ENCODE peak calls at places on chromosomes 7 and 10, in five cellular contexts. P is neuronal stem cell, S is mesenchymal stem cell, R is H1, C is trophoblast cell. V is an unnamed sample.

GRCh38 chr7:159105845-159106614 is 38.6 kb downstream of the VIPR2 start:
- DNase-seq in P (peak), S (no peak), R (no peak), C (no peak), V (peak)

GRCh38 chr10:122021828-122022227 is 32.9 kb downstream of the TACC2 start:
- DNase-seq in P (no peak), S (no peak), R (no peak), C (no peak), V (no peak)

GRCh38 chr7:48130658-48131108 is 40.6 kb upstream of the ABCA13 start:
- DNase-seq in P (no peak), S (no peak), R (no peak), C (no peak), V (no peak)

GRCh38 chr10:78948616-78949015 is 120.2 kb upstream of the ZMIZ1 start:
- DNase-seq in P (no peak), S (no peak), R (no peak), C (no peak), V (no peak)

GRCh38 chr10:111756541-111757061 is 427.0 kb downstream of the GPAM start:
- DNase-seq in P (peak), S (peak), R (peak), C (peak), V (peak)

GRCh38 chr7:34156336-34156735 is 251.0 kb downstream of the BMPER start:
- DNase-seq in P (no peak), S (peak), R (no peak), C (no peak), V (no peak)

GRCh38 chr7:106841896-106842390 is 23.1 kb upstream of the PIK3CG start:
- DNase-seq in P (no peak), S (no peak), R (no peak), C (no peak), V (no peak)

GRCh38 chr7:41885078-41885477 is 182.2 kb upstream of the INHBA start:
- DNase-seq in P (no peak), S (peak), R (no peak), C (no peak), V (no peak)

GRCh38 chr7:135964254-135964653 is 12.9 kb downstream of the MTPN start:
- DNase-seq in P (no peak), S (no peak), R (no peak), C (no peak), V (no peak)

GRCh38 chr10:84200537-84201243 is 6.4 kb downstream of the CDHR1 start:
- DNase-seq in P (no peak), S (no peak), R (no peak), C (no peak), V (no peak)

GRCh38 chr7:157845203-157845810 is 508.5 kb downstream of the DNAJB6 start:
- DNase-seq in P (no peak), S (no peak), R (no peak), C (no peak), V (no peak)

GRCh38 chr7:122637799-122638198 is 61.1 kb downstream of the RNF133 start:
- DNase-seq in P (no peak), S (no peak), R (no peak), C (no peak), V (no peak)

GRCh38 chr10:3531097-3531645 is 253.8 kb downstream of the KLF6 start:
- DNase-seq in P (no peak), S (no peak), R (no peak), C (no peak), V (no peak)

GRCh38 chr7:37928878-37929277 is 8.4 kb downstream of the EPDR1 start:
- DNase-seq in P (no peak), S (no peak), R (no peak), C (no peak), V (no peak)

GRCh38 chr7:38215115-38215514 is 37.1 kb downstream of the STARD3NL start:
- DNase-seq in P (no peak), S (no peak), R (no peak), C (no peak), V (no peak)

GRCh38 chr7:5546626-5547025 is 123.0 kb upstream of the TNRC18 start:
- DNase-seq in P (no peak), S (no peak), R (no peak), C (no peak), V (no peak)

GRCh38 chr7:30411173-30411572 is 67.4 kb downstream of the NOD1 start:
- DNase-seq in P (no peak), S (no peak), R (no peak), C (no peak), V (no peak)

GRCh38 chr10:124357583-124357930 is 61.2 kb downstream of the OAT start:
- DNase-seq in P (no peak), S (no peak), R (no peak), C (no peak), V (no peak)

GRCh38 chr10:32239770-32240169 is 107.2 kb downstream of the EPC1 start:
- DNase-seq in P (no peak), S (no peak), R (no peak), C (no peak), V (no peak)

GRCh38 chr7:158564648-158565005 is 23.0 kb downstream of the PTPRN2 start:
- DNase-seq in P (no peak), S (no peak), R (no peak), C (no peak), V (no peak)

GRCh38 chr10:80429521-80429966 is 21.2 kb downstream of the PRXL2A start:
- DNase-seq in P (no peak), S (no peak), R (no peak), C (peak), V (no peak)

GRCh38 chr10:15901889-15902288 is 41.6 kb upstream of the MINDY3 start:
- DNase-seq in P (no peak), S (no peak), R (peak), C (no peak), V (no peak)

GRCh38 chr7:79293655-79294142 is 159.8 kb downstream of the MAGI2 start:
- DNase-seq in P (no peak), S (peak), R (no peak), C (no peak), V (no peak)

GRCh38 chr7:89771003-89771636 is 383.1 kb upstream of the STEAP1 start:
- DNase-seq in P (no peak), S (no peak), R (no peak), C (no peak), V (no peak)

GRCh38 chr7:44136731-44137130 is 4.4 kb downstream of the MYL7 start:
- DNase-seq in P (no peak), S (no peak), R (no peak), C (no peak), V (no peak)

GRCh38 chr7:34191766-34192550 is 286.6 kb downstream of the BMPER start:
- DNase-seq in P (peak), S (no peak), R (no peak), C (no peak), V (no peak)

GRCh38 chr10:8088504-8088903 is 34.0 kb downstream of the GATA3 start:
- DNase-seq in P (no peak), S (no peak), R (no peak), C (no peak), V (no peak)

GRCh38 chr10:11636761-11637166 is 25.3 kb upstream of the USP6NL start:
- DNase-seq in P (no peak), S (no peak), R (no peak), C (no peak), V (no peak)

GRCh38 chr10:132994371-132994796 is 52.0 kb upstream of the CFAP46 start:
- DNase-seq in P (no peak), S (no peak), R (no peak), C (no peak), V (no peak)

GRCh38 chr7:92767427-92767826 is 68.9 kb downstream of the CDK6 start:
- DNase-seq in P (no peak), S (peak), R (no peak), C (no peak), V (no peak)

GRCh38 chr10:83274088-83274487 is 865.2 kb upstream of the GHITM start:
- DNase-seq in P (no peak), S (peak), R (no peak), C (no peak), V (no peak)

GRCh38 chr7:117637937-117638336 is 158.1 kb downstream of the CFTR start:
- DNase-seq in P (no peak), S (no peak), R (no peak), C (no peak), V (no peak)

GRCh38 chr10:64091889-64092288 is 570.7 kb downstream of the REEP3 start:
- DNase-seq in P (no peak), S (peak), R (no peak), C (no peak), V (no peak)

GRCh38 chr10:6473430-6473829 is 106.6 kb downstream of the PRKCQ start:
- DNase-seq in P (no peak), S (no peak), R (no peak), C (no peak), V (no peak)

GRCh38 chr10:61793760-61794713 is 107.5 kb upstream of the ARID5B start:
- DNase-seq in P (no peak), S (peak), R (no peak), C (no peak), V (no peak)

GRCh38 chr7:120991570-120991969 is 3.1 kb downstream of the CPED1 start:
- DNase-seq in P (no peak), S (peak), R (no peak), C (no peak), V (no peak)
- H2BK12ac ChIP-seq in P (no peak), S (no peak), R (no peak), C (no peak), V (no peak)

GRCh38 chr7:32044739-32045138 is 25.5 kb downstream of the PDE1C start:
- DNase-seq in P (no peak), S (no peak), R (no peak), C (no peak), V (no peak)

GRCh38 chr7:32047075-32047474 is 23.1 kb downstream of the PDE1C start:
- DNase-seq in P (no peak), S (no peak), R (no peak), C (no peak), V (no peak)

GRCh38 chr7:32045228-32045627 is 25.0 kb downstream of the PDE1C start:
- DNase-seq in P (no peak), S (peak), R (no peak), C (no peak), V (no peak)

GRCh38 chr7:32042900-32043299 is 27.3 kb downstream of the PDE1C start:
- DNase-seq in P (no peak), S (no peak), R (no peak), C (no peak), V (no peak)

DNA sequence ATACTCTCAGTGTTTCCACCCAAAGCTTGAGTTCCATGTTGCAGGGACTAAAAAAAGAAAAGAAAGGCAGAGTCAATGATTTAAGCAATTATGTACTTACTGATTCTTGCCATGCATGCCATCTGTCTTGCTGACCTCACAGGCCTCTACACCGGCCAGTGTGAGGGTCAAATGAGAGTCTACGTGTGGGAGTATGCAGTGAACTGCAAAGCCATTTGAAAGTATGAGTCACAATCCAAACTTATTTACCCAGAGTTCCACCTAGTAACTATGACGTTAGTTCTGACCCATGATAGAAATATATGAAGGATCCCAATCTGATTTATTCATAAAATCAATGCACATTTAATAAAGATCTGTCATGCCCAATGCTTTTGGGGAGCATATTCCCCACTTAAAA is 26.5 kb downstream of the PDE1C start:
- DNase-seq in P (no peak), S (peak), R (no peak), C (no peak), V (no peak)
- H2BK12ac ChIP-seq in P (no peak), S (no peak), R (no peak), C (no peak), V (no peak)

DNA sequence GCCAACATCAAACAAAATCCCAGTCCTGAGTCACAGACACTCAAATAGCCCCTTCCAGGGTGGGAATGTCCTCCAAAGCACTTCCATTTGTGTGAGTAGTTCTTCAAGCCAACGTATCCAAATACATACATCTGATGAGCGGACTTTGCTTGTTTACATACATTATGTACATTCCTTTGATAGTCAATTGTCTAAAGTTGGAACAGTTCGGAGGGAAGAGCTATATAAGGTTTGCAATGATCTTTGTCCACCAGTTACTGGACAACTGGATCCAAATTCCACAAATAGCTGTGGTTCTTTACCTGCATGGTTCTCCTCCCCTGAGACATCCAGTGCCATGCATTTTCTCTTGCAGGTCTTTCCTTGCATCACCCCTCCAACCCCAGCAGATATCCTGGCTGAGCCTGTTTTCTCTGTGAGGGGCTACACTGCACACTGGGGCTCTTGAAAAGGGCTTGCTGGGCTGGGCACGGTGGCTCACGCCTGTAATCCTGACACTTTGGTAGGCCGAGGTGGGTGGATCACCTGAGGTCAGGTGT is 4.7 kb upstream of the MGMT start:
- DNase-seq in P (no peak), S (no peak), R (no peak), C (no peak), V (peak)
- H2BK12ac ChIP-seq in P (no peak), S (no peak), R (no peak), C (no peak), V (no peak)

GRCh38 chr10:119802068-119802538 is 70.5 kb downstream of the MCMBP start:
- DNase-seq in P (no peak), S (no peak), R (no peak), C (no peak), V (no peak)
- H2BK12ac ChIP-seq in P (no peak), S (no peak), R (no peak), C (peak), V (no peak)

DNA sequence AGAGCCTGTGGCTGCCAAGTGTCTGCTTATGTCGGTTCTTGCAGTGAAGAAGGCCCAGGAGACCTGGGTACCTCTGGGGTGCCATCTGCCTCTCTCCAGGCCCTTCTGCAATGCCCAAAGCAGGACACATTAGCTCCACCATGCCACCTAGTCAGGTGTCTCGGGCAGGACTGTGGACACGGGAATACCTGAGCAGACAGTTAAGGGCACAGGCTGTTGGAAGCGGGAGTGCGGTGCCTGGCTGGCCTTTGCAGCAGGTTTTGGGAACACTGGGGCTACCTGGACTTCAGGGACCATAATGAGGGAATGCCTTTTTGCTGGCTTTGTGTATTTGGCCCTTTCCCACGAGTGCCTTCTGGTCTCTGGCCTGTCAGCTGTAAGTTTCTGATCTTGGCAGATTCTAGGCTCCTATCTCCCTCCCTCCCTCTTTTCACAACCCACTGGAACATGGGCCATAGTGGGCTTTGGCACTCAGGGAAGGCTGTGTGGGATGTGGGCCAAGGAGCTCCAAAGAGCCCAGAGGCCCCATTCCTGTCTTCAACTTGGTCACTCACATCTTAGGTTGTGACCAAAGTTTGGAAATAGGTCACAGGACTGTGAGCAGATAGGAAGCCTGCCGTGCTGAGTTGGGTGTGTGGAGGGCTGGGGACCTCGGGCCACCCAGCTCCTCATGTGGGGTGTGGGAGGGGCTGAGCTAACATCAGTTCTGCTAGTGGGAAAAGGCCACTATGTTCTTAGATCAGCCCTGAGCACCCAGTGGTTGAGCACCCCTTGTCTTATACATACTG is 41.5 kb upstream of the CXCL12 start:
- DNase-seq in P (no peak), S (no peak), R (no peak), C (no peak), V (no peak)
- H2BK12ac ChIP-seq in P (no peak), S (no peak), R (no peak), C (no peak), V (no peak)

GRCh38 chr7:65796205-65796604 is 76.7 kb upstream of the VKORC1L1 start:
- DNase-seq in P (no peak), S (no peak), R (no peak), C (no peak), V (no peak)
- H2BK12ac ChIP-seq in P (no peak), S (peak), R (no peak), C (no peak), V (no peak)

DNA sequence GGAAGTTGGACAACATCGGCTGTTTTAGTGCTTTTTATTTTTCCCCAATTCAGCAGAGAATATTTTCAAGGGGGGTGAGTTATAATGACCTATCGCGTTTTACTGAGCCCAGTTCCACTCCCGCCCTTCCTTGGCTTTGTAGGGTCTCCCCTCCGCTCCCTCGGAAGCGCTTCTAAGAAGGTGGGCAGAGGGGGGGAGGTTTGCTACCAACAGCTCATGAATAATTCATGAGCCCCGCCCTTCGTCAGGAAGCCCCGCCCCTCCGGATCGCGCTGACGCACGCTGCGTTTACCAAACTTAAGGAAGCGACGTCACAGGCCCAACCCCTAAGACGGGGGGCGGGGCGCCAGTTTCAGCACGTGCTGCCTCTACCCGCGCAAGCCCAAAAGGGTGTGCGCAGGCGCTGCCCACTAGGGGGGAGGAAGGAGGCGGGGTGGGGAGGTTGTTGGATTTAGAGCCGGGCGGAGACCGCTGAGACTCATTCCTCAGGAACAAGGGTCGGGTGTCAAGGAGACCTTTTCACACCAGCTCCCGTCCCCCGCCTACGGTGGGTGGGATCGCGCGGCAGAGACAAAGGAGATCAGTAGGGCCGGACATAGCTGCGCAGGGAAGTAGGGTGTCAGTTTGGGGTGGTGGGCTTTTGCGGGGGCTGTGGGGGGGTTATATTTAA is 529 bp upstream of the MEPCE start:
- DNase-seq in P (peak), S (peak), R (peak), C (peak), V (peak)
- H2BK12ac ChIP-seq in P (no peak), S (no peak), R (peak), C (no peak), V (no peak)

DNA sequence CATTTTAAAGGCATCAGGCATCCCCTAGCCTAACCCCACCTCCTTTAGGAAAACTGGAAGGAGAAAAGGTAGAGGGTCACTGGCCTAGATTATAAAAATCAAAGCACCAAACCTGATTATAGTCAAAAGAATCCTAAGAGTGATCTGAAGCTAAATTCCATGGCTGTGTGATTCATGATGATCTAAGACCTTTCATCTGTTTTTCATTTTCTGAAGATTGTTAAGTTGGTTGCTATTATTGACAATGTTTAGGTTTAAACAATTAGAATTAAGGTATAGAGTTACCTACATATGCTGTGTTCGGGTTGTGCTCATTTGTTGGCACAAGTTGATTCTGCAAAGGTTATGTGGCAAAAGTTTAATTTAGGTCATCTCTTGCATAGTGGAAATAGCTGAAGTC is 148.7 kb downstream of the BICC1 start:
- DNase-seq in P (no peak), S (no peak), R (no peak), C (no peak), V (no peak)
- H2BK12ac ChIP-seq in P (no peak), S (no peak), R (no peak), C (no peak), V (no peak)

DNA sequence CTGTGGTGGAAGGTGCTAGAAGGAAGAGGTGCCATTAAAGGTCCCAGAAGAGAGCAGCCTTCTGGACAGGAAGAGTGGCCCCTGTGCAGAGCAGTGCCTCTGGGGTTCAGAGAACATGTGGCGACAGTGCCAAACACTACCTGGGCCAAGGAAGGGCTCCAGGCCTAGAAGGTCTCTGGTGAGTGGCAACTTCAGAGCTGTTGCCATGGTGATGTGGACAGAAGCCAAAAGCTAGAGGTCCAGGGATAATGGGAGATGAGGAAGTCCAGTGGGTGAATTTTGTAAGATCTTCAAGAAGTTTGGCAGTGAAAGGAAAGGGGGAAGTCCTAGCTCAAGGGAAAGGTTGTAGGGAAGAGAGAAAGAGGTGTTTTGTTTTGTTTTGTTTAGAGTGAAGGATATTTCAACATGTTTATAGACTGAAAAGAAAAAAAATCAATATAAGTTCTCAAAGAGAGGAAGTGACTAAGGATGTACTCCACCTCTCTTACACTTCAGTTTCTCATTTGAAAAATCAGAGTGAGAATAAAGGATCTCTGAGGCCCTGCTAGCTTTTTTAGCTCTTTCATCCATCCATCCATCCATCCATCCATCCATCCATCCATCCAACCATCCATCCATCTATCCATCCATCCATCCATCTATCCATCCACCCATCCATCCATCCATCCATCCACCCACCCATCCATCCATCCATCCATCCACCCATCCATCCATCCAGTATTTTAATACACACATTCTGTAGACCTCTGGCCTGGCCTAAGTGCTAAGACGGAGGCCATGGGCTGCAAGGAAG is 77.1 kb upstream of the DUSP5 start:
- DNase-seq in P (no peak), S (peak), R (no peak), C (no peak), V (no peak)
- H2BK12ac ChIP-seq in P (no peak), S (no peak), R (no peak), C (no peak), V (no peak)